ENCODE peak calls at places on chromosomes 12 and 14, in four cellular contexts. F, H, K and X are unnamed samples.

GRCh38 chr12:88325828-88326214 is 183.7 kb downstream of the TMTC3 start:
- DNase-seq in F (no peak), H (no peak), K (no peak), X (no peak)

GRCh38 chr14:84797326-84797725 is 732.6 kb upstream of the FLRT2 start:
- DNase-seq in F (no peak), H (no peak), K (no peak), X (no peak)

GRCh38 chr12:47080725-47081502 is 1.2 kb upstream of the AMIGO2 start:
- DNase-seq in F (peak), H (peak), K (peak), X (peak)

GRCh38 chr12:89862511-89863331 is 154.1 kb upstream of the ATP2B1 start:
- DNase-seq in F (no peak), H (no peak), K (peak), X (no peak)

GRCh38 chr12:74415633-74416032 is 122.0 kb upstream of the ATXN7L3B start:
- DNase-seq in F (no peak), H (no peak), K (no peak), X (no peak)

GRCh38 chr12:112904571-112904970 is 2.2 kb upstream of the OAS1 start:
- DNase-seq in F (no peak), H (no peak), K (no peak), X (no peak)

GRCh38 chr14:39016733-39017095 is 86.3 kb downstream of the SEC23A start:
- DNase-seq in F (no peak), H (no peak), K (no peak), X (no peak)

GRCh38 chr12:21618566-21618965 is 13.9 kb upstream of the GYS2 start:
- DNase-seq in F (no peak), H (no peak), K (no peak), X (no peak)

GRCh38 chr12:102321305-102322082 is 123.9 kb upstream of the PMCH start:
- DNase-seq in F (no peak), H (no peak), K (no peak), X (no peak)

GRCh38 chr12:120700863-120701262 is 9.4 kb upstream of the UNC119B start:
- DNase-seq in F (no peak), H (no peak), K (no peak), X (no peak)

GRCh38 chr14:55532645-55533309 is 47.2 kb upstream of the KTN1 start:
- DNase-seq in F (no peak), H (no peak), K (no peak), X (no peak)
- TF ChIP-seq CTCF in F (no peak), H (no peak), K (no peak), X (no peak)

GRCh38 chr12:104460973-104461693 is 4.4 kb downstream of the CHST11 start:
- DNase-seq in F (no peak), H (no peak), K (no peak), X (no peak)
- H3K4me3 ChIP-seq in F (no peak), H (no peak), K (no peak), X (no peak)

GRCh38 chr12:9115731-9116689 is at the start of gene A2M:
- DNase-seq in F (no peak), H (peak), K (peak), X (no peak)

GRCh38 chr12:9122166-9122609 is 6.5 kb upstream of the A2M start:
- DNase-seq in F (no peak), H (no peak), K (no peak), X (no peak)

GRCh38 chr12:9114946-9115345 is 773 bp downstream of the A2M start:
- DNase-seq in F (no peak), H (no peak), K (no peak), X (no peak)

GRCh38 chr12:9120487-9121184 is 4.9 kb upstream of the A2M start:
- DNase-seq in F (no peak), H (no peak), K (no peak), X (no peak)

GRCh38 chr12:9118161-9118560 is 2.4 kb upstream of the A2M start:
- DNase-seq in F (no peak), H (no peak), K (peak), X (no peak)
- TF ChIP-seq POLR2A in F (no peak), H (no peak), K (no peak), X (no peak)

DNA sequence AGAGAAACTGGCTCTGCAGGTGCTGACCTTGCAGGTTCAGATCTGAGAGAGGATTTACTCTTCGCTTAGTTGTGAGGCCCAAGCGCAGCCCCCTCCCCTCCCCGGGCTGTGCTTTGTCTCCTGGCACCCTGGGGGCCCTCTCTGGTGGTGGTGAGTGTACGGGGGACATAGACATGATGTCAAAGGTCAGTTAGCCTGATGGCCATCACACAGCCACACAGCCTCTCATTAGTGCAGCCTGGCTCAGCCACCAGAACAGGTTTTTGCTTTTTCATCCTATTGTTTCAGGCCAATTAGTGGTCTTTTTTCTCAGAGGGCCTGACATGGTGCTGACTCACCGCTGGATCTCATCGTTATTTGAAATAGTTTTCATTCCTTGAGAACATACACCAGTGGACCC is 437.9 kb downstream of the AACS start:
- DNase-seq in F (no peak), H (no peak), K (no peak), X (no peak)
- TF ChIP-seq CTCF in F (no peak), H (no peak), K (no peak), X (no peak)

DNA sequence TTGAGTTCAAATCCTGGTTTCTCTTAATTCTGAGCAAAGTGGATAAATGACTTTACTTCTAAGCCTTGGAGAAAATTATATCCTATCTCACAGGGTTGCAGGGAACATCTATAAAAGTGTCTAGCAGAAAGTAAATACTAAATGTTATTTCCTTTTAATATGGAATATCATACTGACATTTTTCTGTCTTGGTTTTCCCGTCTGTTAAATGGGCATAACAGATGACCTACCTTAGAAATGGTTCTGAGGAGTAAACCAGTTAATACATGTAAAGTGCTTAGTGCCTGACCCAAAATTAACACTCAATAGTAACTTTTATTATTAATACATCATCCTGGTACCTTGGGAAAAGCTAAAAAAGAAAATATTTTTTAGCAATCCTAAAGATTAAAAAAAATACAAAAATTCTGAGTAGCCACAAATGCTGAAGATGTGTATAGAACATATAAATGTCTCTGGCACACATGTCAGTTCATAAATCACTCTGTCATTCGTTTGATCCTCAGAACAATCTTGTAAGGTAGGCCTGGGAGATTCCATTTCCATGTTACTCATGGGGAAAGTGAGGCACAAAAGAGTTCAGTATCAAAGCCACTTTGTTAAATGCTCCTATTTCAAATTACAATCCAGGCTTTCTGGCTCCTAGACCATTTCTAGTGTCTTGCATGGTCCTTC is 1.3 kb downstream of the VIPAS39 start:
- DNase-seq in F (no peak), H (no peak), K (no peak), X (no peak)
- H3K4me3 ChIP-seq in F (no peak), H (peak), K (peak), X (no peak)

DNA sequence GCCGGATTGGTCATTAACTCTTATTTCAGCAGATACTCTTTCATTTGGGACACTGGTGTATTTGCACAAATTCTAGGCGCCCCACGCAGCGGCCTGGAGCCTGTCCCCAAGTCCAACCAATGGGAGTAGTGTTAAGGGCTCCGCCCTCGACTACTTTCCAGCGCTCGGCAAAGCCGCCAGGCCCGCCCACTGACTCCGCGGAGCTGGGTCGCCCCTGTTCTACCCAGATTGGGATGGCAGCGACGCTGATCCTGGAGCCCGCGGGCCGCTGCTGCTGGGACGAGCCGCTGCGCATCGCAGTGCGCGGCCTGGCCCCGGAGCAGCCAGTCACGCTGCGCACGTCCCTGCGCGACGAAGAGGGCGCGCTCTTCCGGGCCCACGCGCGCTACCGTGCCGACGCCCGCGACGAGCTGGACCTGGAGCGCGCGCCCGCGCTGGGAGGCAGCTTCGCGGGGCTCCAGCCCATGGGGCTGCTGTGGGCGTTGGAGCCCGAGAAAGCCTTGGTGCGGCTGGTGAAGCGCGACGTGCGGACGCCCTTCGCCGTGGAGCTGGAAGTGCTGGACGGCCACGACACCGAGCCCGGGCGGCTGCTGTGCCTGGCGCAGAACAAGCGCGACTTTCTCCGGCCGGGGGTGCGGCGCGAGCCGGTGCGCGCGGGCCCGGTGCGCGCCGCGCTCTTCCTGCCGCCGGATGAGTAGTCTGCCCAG is at the start of gene ACOT6:
- DNase-seq in F (peak), H (peak), K (peak), X (peak)
- TF ChIP-seq POLR2A in F (peak), H (peak), K (no peak), X (no peak)